ENCODE peak calls at places on chromosomes 13 and 19, in four cellular contexts. E is GM12892; W is NCI-H146; Z is activated naive CD8-positive, alpha-beta T cell treated with anti-CD3 and anti-CD28 coated beads, Interleukin-2, amount 50 U/mL, for 24 hours. A is an unnamed sample.

GRCh38 chr19:29675120-29675649 is 9.9 kb downstream of the PLEKHF1 start:
- DNase-seq in E (no peak), W (no peak), Z (no peak), A (no peak)

GRCh38 chr19:51702103-51702753 is 9.1 kb downstream of the SPACA6 start:
- DNase-seq in Z (peak), W (no peak), E (no peak), A (no peak)

GRCh38 chr13:48993150-48993549 is 17.4 kb downstream of the FNDC3A start:
- DNase-seq in Z (no peak), W (no peak), E (no peak), A (no peak)

GRCh38 chr13:94342436-94343242 is 136.8 kb downstream of the DCT start:
- DNase-seq in W (no peak), E (no peak), Z (no peak), A (no peak)

GRCh38 chr13:30698023-30698422 is 37.3 kb upstream of the ALOX5AP start:
- DNase-seq in Z (no peak), W (no peak), E (no peak), A (no peak)

GRCh38 chr13:33111414-33112110 is 95.3 kb downstream of the KL start:
- DNase-seq in E (no peak), Z (no peak), W (peak), A (no peak)

GRCh38 chr19:703651-704446 is 4.9 kb upstream of the PALM start:
- DNase-seq in W (peak), Z (peak), E (peak), A (peak)

GRCh38 chr13:35499131-35500051 is 22.9 kb upstream of the MAB21L1 start:
- DNase-seq in W (peak), Z (no peak), E (no peak), A (peak)

GRCh38 chr19:57279418-57280164 is 694 bp upstream of the ZNF460 start:
- DNase-seq in Z (peak), W (peak), E (peak), A (peak)

GRCh38 chr13:21033224-21033855 is 28.0 kb downstream of the LATS2 start:
- DNase-seq in Z (no peak), E (no peak), W (no peak), A (no peak)